ENCODE peak calls at places on chromosomes 6 and 20, in nine cellular contexts. Z is stimulated activated CD8-positive, alpha-beta memory T cell treated with anti-CD3 and anti-CD28 coated beads, Interleukin-7, amount 100 ng/mL, for 1 hour; R is hypothalamus; M is naive thymus-derived CD4-positive, alpha-beta T cell; T is NCI-H1105; K is activated CD4-positive, CD25-positive, alpha-beta regulatory T cell; S is GM04503; P is HS-27A; Y is activated naive CD4-positive, alpha-beta T cell treated with anti-CD3 and anti-CD28 coated beads, Interleukin-2, amount 50 U/mL, for 16 hours. F is an unnamed sample.

GRCh38 chr6:37904590-37904989 is 85.1 kb downstream of the ZFAND3 start:
- DNase-seq in S (no peak), K (no peak), Z (no peak), T (no peak), Y (no peak), P (no peak), R (no peak), M (no peak), F (no peak)

GRCh38 chr20:53582574-53583351 is 10.9 kb downstream of the ZNF217 start:
- DNase-seq in R (no peak), T (no peak), K (no peak), Z (no peak), Y (peak; percentile 49), M (no peak), S (peak; percentile 93), P (no peak), F (peak; percentile 88)

GRCh38 chr20:63682384-63683139 is 13.9 kb upstream of the TNFRSF6B start:
- DNase-seq in T (no peak), Y (no peak), Z (no peak), R (no peak), M (no peak), P (peak; percentile 96), S (peak; percentile 93), K (no peak), F (peak; percentile 88)

GRCh38 chr20:17663486-17663885 is 18.6 kb downstream of the RRBP1 start:
- DNase-seq in S (no peak), T (no peak), Y (no peak), R (no peak), K (no peak), P (no peak), Z (no peak), M (no peak), F (no peak)

GRCh38 chr6:144379356-144379755 is 94.2 kb downstream of the UTRN start:
- DNase-seq in Z (no peak), R (no peak), K (no peak), M (no peak), P (no peak), Y (no peak), S (no peak), T (no peak), F (peak; percentile 93)

GRCh38 chr6:25503686-25504085 is 148.3 kb upstream of the SCGN start:
- DNase-seq in R (no peak), M (no peak), P (no peak), T (no peak), Y (no peak), S (no peak), K (no peak), Z (no peak), F (no peak)

GRCh38 chr20:44362466-44362940 is 7.0 kb downstream of the HNF4A start:
- DNase-seq in Z (no peak), P (no peak), K (no peak), M (no peak), R (no peak), S (no peak), Y (no peak), T (no peak), F (no peak)

GRCh38 chr6:22451960-22452359 is 117.4 kb upstream of the HDGFL1 start:
- DNase-seq in Z (no peak), S (no peak), K (no peak), Y (no peak), R (no peak), T (no peak), P (no peak), M (no peak), F (no peak)

GRCh38 chr6:48472121-48472520 is 361.1 kb upstream of the PTCHD4 start:
- DNase-seq in K (no peak), Y (no peak), P (no peak), S (no peak), R (no peak), Z (no peak), T (no peak), M (no peak), F (no peak)

GRCh38 chr6:44264154-44265002 is 973 bp downstream of the NFKBIE start:
- DNase-seq in T (no peak), Y (no peak), P (no peak), R (peak; percentile 27), K (no peak), Z (no peak), S (no peak), M (no peak), F (peak; percentile 88)

GRCh38 chr6:170031096-170031471 is 259.8 kb downstream of the DLL1 start:
- DNase-seq in R (no peak), M (no peak), Y (peak; percentile 3), K (no peak), Z (no peak), T (peak; percentile 36), S (no peak), P (no peak), F (no peak)

GRCh38 chr20:37270586-37271420 is 9.2 kb upstream of the GHRH start:
- DNase-seq in R (no peak), M (no peak), Y (no peak), Z (no peak), S (no peak), P (no peak), T (no peak), K (no peak), F (peak; percentile 96)

GRCh38 chr20:5680227-5680626 is 70.0 kb upstream of the SHLD1 start:
- DNase-seq in T (no peak), R (no peak), S (no peak), K (no peak), Z (no peak), M (no peak), Y (no peak), P (no peak), F (no peak)

GRCh38 chr6:39330476-39330875 is 8.0 kb upstream of the KCNK16 start:
- DNase-seq in K (no peak), P (no peak), R (no peak), T (peak; percentile 69), S (no peak), Y (no peak), M (no peak), Z (no peak), F (peak; percentile 76)

GRCh38 chr6:17054647-17055046 is 47.2 kb upstream of the STMND1 start:
- DNase-seq in K (no peak), R (no peak), Y (no peak), S (no peak), P (no peak), M (no peak), Z (no peak), T (no peak), F (no peak)

GRCh38 chr20:56454754-56455153 is 13.7 kb upstream of the RTF2 start:
- DNase-seq in K (no peak), Y (no peak), Z (no peak), P (no peak), T (no peak), S (no peak), M (no peak), R (no peak), F (no peak)

GRCh38 chr6:33860706-33861474 is 57.1 kb upstream of the MLN start:
- DNase-seq in T (no peak), Z (no peak), R (no peak), Y (no peak), S (no peak), M (peak; percentile 52), P (no peak), K (no peak), F (peak; percentile 87)

GRCh38 chr6:153059757-153060156 is 57.2 kb upstream of the MTRF1L start:
- DNase-seq in Z (no peak), M (no peak), K (no peak), T (no peak), R (no peak), P (no peak), S (no peak), Y (no peak), F (peak; percentile 46)

GRCh38 chr20:58854638-58855471 is 2.3 kb downstream of the GNAS start:
- DNase-seq in Z (no peak), M (no peak), P (no peak), K (no peak), R (no peak), S (no peak), T (no peak), Y (no peak), F (no peak)

F was measured in MV-4-11.